ENCODE peak calls at places on chromosomes 1 and 21, in four cellular contexts. One of them, this sample, is unnamed.

GRCh38 chr1:178093958-178094751 is at the start of gene RASAL2:
- DNase-seq in body of pancreas: peak; percentile 71
- DNase-seq in Peyer's patch: peak; percentile 82
- DNase-seq in kidney epithelial cell: no peak
- DNase-seq in this sample: no peak

GRCh38 chr1:45205910-45206721 is at the start of gene ZSWIM5:
- DNase-seq in Peyer's patch: peak; percentile 83
- DNase-seq in body of pancreas: peak; percentile 72
- DNase-seq in kidney epithelial cell: no peak
- DNase-seq in this sample: no peak

GRCh38 chr1:172343246-172344099 is 77.0 kb upstream of the C1orf105 start:
- DNase-seq in body of pancreas: no peak
- DNase-seq in Peyer's patch: no peak
- DNase-seq in kidney epithelial cell: no peak
- DNase-seq in this sample: peak; percentile 87

GRCh38 chr1:93532780-93533378 is 85.0 kb downstream of the FNBP1L start:
- DNase-seq in kidney epithelial cell: no peak
- DNase-seq in Peyer's patch: no peak
- DNase-seq in body of pancreas: no peak
- DNase-seq in this sample: no peak

GRCh38 chr1:54409156-54410142 is 3.3 kb upstream of the SSBP3 start:
- DNase-seq in kidney epithelial cell: no peak
- DNase-seq in Peyer's patch: peak; percentile 64
- DNase-seq in body of pancreas: no peak
- DNase-seq in this sample: no peak

GRCh38 chr1:228512852-228513243 is 25.7 kb downstream of the RNF187 start:
- DNase-seq in kidney epithelial cell: no peak
- DNase-seq in body of pancreas: no peak
- DNase-seq in Peyer's patch: no peak
- DNase-seq in this sample: no peak

GRCh38 chr1:26826261-26827201 is at the start of gene ZDHHC18:
- DNase-seq in body of pancreas: peak; percentile 63
- DNase-seq in kidney epithelial cell: no peak
- DNase-seq in Peyer's patch: peak; percentile 85
- DNase-seq in this sample: no peak

GRCh38 chr1:183572721-183573120 is 17.5 kb downstream of the NCF2 start:
- DNase-seq in kidney epithelial cell: no peak
- DNase-seq in Peyer's patch: no peak
- DNase-seq in body of pancreas: no peak
- DNase-seq in this sample: no peak

GRCh38 chr1:155777541-155777940 is 79.5 kb downstream of the GON4L start:
- DNase-seq in kidney epithelial cell: no peak
- DNase-seq in body of pancreas: no peak
- DNase-seq in Peyer's patch: no peak
- DNase-seq in this sample: no peak

GRCh38 chr1:56710646-56711045 is 65.5 kb downstream of the PRKAA2 start:
- DNase-seq in body of pancreas: no peak
- DNase-seq in kidney epithelial cell: peak; percentile 63
- DNase-seq in Peyer's patch: no peak
- DNase-seq in this sample: peak; percentile 14

GRCh38 chr1:84339503-84339902 is 38.0 kb downstream of the SAMD13 start:
- DNase-seq in body of pancreas: no peak
- DNase-seq in Peyer's patch: no peak
- DNase-seq in kidney epithelial cell: peak; percentile 61
- DNase-seq in this sample: no peak

GRCh38 chr1:199734186-199734585 is 293.3 kb upstream of the NR5A2 start:
- DNase-seq in body of pancreas: no peak
- DNase-seq in Peyer's patch: no peak
- DNase-seq in kidney epithelial cell: no peak
- DNase-seq in this sample: no peak

GRCh38 chr1:223531742-223532341 is 133.7 kb downstream of the CAPN8 start:
- DNase-seq in kidney epithelial cell: no peak
- DNase-seq in body of pancreas: peak; percentile 61
- DNase-seq in Peyer's patch: peak; percentile 70
- DNase-seq in this sample: peak; percentile 12

GRCh38 chr1:26541816-26542711 is 12.5 kb downstream of the RPS6KA1 start:
- DNase-seq in body of pancreas: peak; percentile 90
- DNase-seq in Peyer's patch: peak; percentile 67
- DNase-seq in kidney epithelial cell: no peak
- DNase-seq in this sample: no peak

GRCh38 chr1:232413674-232414073 is 216.3 kb downstream of the SIPA1L2 start:
- DNase-seq in Peyer's patch: no peak
- DNase-seq in kidney epithelial cell: no peak
- DNase-seq in body of pancreas: no peak
- DNase-seq in this sample: no peak

GRCh38 chr1:211335507-211336157 is 9.0 kb downstream of the TRAF5 start:
- DNase-seq in Peyer's patch: no peak
- DNase-seq in kidney epithelial cell: no peak
- DNase-seq in body of pancreas: no peak
- DNase-seq in this sample: no peak

GRCh38 chr1:182391028-182391361 is 595 bp downstream of the GLUL start:
- DNase-seq in kidney epithelial cell: no peak
- DNase-seq in body of pancreas: no peak
- DNase-seq in Peyer's patch: no peak
- DNase-seq in this sample: no peak
- TF ChIP-seq CTCF in kidney epithelial cell: no peak
- TF ChIP-seq CTCF in body of pancreas: peak; percentile 53
- TF ChIP-seq CTCF in Peyer's patch: no peak
- TF ChIP-seq CTCF in this sample: no peak

GRCh38 chr1:16207318-16208269 is 4.9 kb downstream of the ARHGEF19 start:
- DNase-seq in kidney epithelial cell: no peak
- DNase-seq in body of pancreas: no peak
- DNase-seq in Peyer's patch: no peak
- DNase-seq in this sample: no peak
- H3K4me3 ChIP-seq in kidney epithelial cell: peak overlapping the region; percentile 50
- H3K4me3 ChIP-seq in body of pancreas: no peak overlapping the region
- H3K4me3 ChIP-seq in Peyer's patch: peak overlapping the region; percentile 63
- H3K4me3 ChIP-seq in this sample: peak overlapping the region; percentile 42

GRCh38 chr1:106814418-106814817 is 242.1 kb upstream of the PRMT6 start:
- DNase-seq in Peyer's patch: no peak
- DNase-seq in kidney epithelial cell: no peak
- DNase-seq in body of pancreas: no peak
- DNase-seq in this sample: no peak
- TF ChIP-seq CTCF in Peyer's patch: no peak
- TF ChIP-seq CTCF in kidney epithelial cell: no peak
- TF ChIP-seq CTCF in body of pancreas: no peak
- TF ChIP-seq CTCF in this sample: no peak

GRCh38 chr1:150559627-150560010 is 10.4 kb downstream of the ADAMTSL4 start:
- DNase-seq in Peyer's patch: no peak
- DNase-seq in kidney epithelial cell: no peak
- DNase-seq in body of pancreas: peak; percentile 9
- DNase-seq in this sample: no peak

GRCh38 chr1:150558761-150559626 is 9.8 kb downstream of the ADAMTSL4 start:
- DNase-seq in body of pancreas: peak; percentile 67
- DNase-seq in Peyer's patch: peak; percentile 53
- DNase-seq in kidney epithelial cell: no peak
- DNase-seq in this sample: no peak

GRCh38 chr1:150560576-150560975 is 11.4 kb downstream of the ADAMTSL4 start:
- DNase-seq in body of pancreas: no peak
- DNase-seq in kidney epithelial cell: no peak
- DNase-seq in Peyer's patch: no peak
- DNase-seq in this sample: no peak

GRCh38 chr1:150560986-150561829 is 12.0 kb downstream of the ADAMTSL4 start:
- DNase-seq in body of pancreas: peak; percentile 98
- DNase-seq in Peyer's patch: peak; percentile 97
- DNase-seq in kidney epithelial cell: peak; percentile 94
- DNase-seq in this sample: peak; percentile 98

GRCh38 chr1:150560011-150560438 is 10.8 kb downstream of the ADAMTSL4 start:
- DNase-seq in Peyer's patch: peak; percentile 81
- DNase-seq in kidney epithelial cell: no peak
- DNase-seq in body of pancreas: peak; percentile 84
- DNase-seq in this sample: no peak
- H3K4me3 ChIP-seq in Peyer's patch: peak overlapping the region; percentile 60
- H3K4me3 ChIP-seq in kidney epithelial cell: no peak overlapping the region
- H3K4me3 ChIP-seq in body of pancreas: no peak overlapping the region
- H3K4me3 ChIP-seq in this sample: no peak overlapping the region

GRCh38 chr1:180630408-180631196 is 1.2 kb upstream of the XPR1 start:
- DNase-seq in kidney epithelial cell: no peak
- DNase-seq in body of pancreas: no peak
- DNase-seq in Peyer's patch: no peak
- DNase-seq in this sample: no peak

GRCh38 chr1:180631197-180631765 is 541 bp upstream of the XPR1 start:
- DNase-seq in body of pancreas: no peak
- DNase-seq in Peyer's patch: peak; percentile 50
- DNase-seq in kidney epithelial cell: no peak
- DNase-seq in this sample: no peak

GRCh38 chr1:180631766-180632325 is at the start of gene XPR1:
- DNase-seq in Peyer's patch: peak; percentile 98
- DNase-seq in body of pancreas: peak; percentile 99
- DNase-seq in kidney epithelial cell: peak; percentile 92
- DNase-seq in this sample: peak; percentile 95

GRCh38 chr1:180633092-180634045 is 1.5 kb downstream of the XPR1 start:
- DNase-seq in body of pancreas: no peak
- DNase-seq in Peyer's patch: no peak
- DNase-seq in kidney epithelial cell: no peak
- DNase-seq in this sample: no peak

DNA sequence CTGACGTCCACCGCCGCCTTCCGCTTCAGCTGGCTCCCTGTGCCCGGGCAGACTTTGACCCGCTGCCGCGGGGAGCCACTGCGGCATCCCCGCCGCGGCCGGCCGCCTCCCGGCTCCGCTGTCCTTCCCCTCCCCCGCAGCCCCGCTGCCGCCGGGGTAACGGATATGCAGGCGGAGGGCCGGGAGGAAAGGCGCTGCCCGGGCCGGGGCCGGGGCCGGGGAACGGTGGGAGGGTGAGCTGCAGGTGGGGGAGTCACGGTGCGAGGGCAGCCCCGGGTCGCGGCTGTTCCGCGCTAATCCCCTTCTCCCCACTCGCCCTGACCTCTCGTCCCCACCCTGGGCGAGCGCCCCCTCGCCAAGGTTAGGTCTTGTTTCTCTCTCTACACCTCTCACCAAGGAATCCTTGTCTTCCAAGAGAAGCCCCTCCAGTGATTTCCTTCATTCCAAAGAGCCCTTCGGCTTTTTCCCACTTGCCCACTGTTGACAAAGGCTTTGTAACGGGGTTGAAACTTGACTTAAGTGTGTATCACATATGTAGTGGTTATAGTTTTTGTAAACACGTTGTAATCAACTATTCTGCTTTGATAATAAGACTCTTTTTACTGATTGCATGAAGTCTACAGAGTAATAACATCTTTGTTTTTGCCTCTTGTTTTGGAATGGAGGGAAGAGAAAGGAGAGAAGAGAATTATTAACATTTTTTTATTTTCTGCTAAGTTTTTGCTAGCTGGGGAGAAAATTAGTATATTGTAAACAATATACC is 685 bp downstream of the XPR1 start:
- DNase-seq in body of pancreas: peak; percentile 66
- DNase-seq in Peyer's patch: no peak
- DNase-seq in kidney epithelial cell: no peak
- DNase-seq in this sample: no peak
- TF ChIP-seq CTCF in body of pancreas: no peak
- TF ChIP-seq CTCF in Peyer's patch: no peak
- TF ChIP-seq CTCF in kidney epithelial cell: peak; percentile 32
- TF ChIP-seq CTCF in this sample: no peak

GRCh38 chr1:222530852-222531251 is 17.1 kb downstream of the HHIPL2 start:
- DNase-seq in body of pancreas: no peak
- DNase-seq in kidney epithelial cell: no peak
- DNase-seq in Peyer's patch: no peak
- DNase-seq in this sample: no peak
- H3K4me3 ChIP-seq in body of pancreas: no peak overlapping the region
- H3K4me3 ChIP-seq in kidney epithelial cell: no peak overlapping the region
- H3K4me3 ChIP-seq in Peyer's patch: no peak overlapping the region
- H3K4me3 ChIP-seq in this sample: no peak overlapping the region

DNA sequence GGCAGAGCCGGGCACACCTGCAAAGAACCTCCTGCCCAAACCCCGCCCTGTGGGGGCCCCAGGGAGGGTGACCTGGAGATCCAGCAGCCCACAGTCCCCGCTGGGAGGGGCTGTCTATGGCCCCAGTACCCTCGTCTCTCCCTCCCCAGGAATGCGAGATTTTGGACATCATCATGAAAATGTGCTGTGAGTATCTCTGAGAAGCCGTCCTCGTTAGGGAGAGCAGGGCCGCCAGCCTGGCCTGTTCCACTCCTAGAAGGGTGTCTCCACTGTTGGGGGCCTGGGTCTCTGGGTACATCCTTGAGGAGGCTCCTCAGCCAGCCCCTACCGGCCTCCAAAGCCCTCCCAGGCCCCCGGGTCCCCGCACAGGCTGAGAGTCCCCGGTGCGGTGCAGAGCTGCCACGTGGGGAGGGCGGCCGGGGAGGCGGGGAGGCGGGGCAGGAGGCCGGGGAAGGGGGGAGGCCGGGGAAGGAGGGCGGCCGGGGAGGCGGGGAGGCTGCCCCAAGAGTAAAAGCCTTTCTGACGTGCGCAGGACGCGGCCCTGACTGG is 18.7 kb downstream of the COL6A1 start:
- DNase-seq in body of pancreas: peak; percentile 0
- DNase-seq in Peyer's patch: peak; percentile 41
- DNase-seq in kidney epithelial cell: no peak
- DNase-seq in this sample: no peak
- TF ChIP-seq CTCF in body of pancreas: no peak
- TF ChIP-seq CTCF in Peyer's patch: no peak
- TF ChIP-seq CTCF in kidney epithelial cell: no peak
- TF ChIP-seq CTCF in this sample: no peak

DNA sequence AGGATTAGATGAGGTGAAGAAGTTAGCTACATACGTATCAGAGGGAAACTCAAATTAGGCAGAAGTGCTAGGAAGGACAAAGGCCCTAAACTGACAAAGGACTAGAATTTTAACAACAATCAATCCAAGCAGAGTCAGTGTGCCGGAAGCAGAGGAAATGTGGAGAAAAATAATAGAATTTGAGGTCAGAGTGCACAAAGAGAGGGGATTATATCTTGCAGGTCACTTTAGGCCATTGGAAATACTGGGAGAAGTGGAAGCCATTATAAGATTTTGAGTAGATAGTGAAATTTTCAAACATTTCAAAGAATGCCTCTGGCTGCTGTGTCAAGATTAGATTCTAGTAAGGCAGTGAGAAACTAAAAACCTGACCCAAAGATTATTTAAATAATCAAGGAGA is 889.2 kb upstream of the NCAM2 start:
- DNase-seq in Peyer's patch: no peak
- DNase-seq in kidney epithelial cell: no peak
- DNase-seq in body of pancreas: no peak
- DNase-seq in this sample: no peak
- H3K4me3 ChIP-seq in Peyer's patch: no peak overlapping the region
- H3K4me3 ChIP-seq in kidney epithelial cell: no peak overlapping the region
- H3K4me3 ChIP-seq in body of pancreas: no peak overlapping the region
- H3K4me3 ChIP-seq in this sample: no peak overlapping the region